ENCODE peak calls at places on chromosomes 7 and 10, in eight cellular contexts. K is cardiac muscle cell, W is fibroblast of lung, G is esophagus squamous epithelium, D is OCI-LY7, J is mucosa of descending colon, P is HepG2, R is adrenal gland. U is an unnamed sample.
A peak's percentile ranks its signal among the peaks of the same experiment; 100 is the strongest.

GRCh38 chr10:23294638-23295247 is 49.9 kb downstream of the C10orf67 start:
- DNase-seq in K (peak; percentile 15), W (no peak), G (no peak), D (peak; percentile 9), J (no peak), P (no peak), R (no peak), U (no peak)

GRCh38 chr10:97701438-97702064 is 12.0 kb upstream of the MARVELD1 start:
- DNase-seq in K (peak; percentile 80), W (peak; percentile 54), G (no peak), D (peak; percentile 71), J (no peak), P (peak; percentile 70), R (peak; percentile 74), U (no peak)

GRCh38 chr10:97960269-97960869 is 70.1 kb downstream of the CRTAC1 start:
- DNase-seq in K (peak; percentile 54), W (no peak), G (no peak), D (no peak), J (no peak), P (no peak), R (no peak), U (no peak)

GRCh38 chr7:155803418-155804376 is 8.6 kb downstream of the SHH start:
- DNase-seq in K (no peak), W (peak; percentile 12), G (no peak), D (no peak), J (peak; percentile 89), P (no peak), R (no peak), U (peak; percentile 91)

GRCh38 chr7:134594877-134595276 is 46.0 kb downstream of the AKR1B15 start:
- DNase-seq in K (no peak), W (no peak), G (no peak), D (no peak), J (no peak), P (no peak), R (no peak), U (no peak)

GRCh38 chr10:71078454-71079145 is 133.8 kb upstream of the UNC5B start:
- DNase-seq in K (no peak), W (no peak), G (no peak), D (no peak), J (no peak), P (no peak), R (no peak), U (no peak)

GRCh38 chr7:95684037-95684436 is 87.7 kb upstream of the PDK4 start:
- DNase-seq in K (peak; percentile 23), W (peak; percentile 7), G (no peak), D (no peak), J (no peak), P (peak; percentile 21), R (no peak), U (no peak)

GRCh38 chr10:110305767-110306451 is 1.2 kb upstream of the SMNDC1 start:
- DNase-seq in K (peak; percentile 64), W (peak; percentile 90), G (no peak), D (peak; percentile 86), J (peak; percentile 48), P (peak; percentile 74), R (peak; percentile 65), U (no peak)

GRCh38 chr7:151717415-151717814 is 159.5 kb downstream of the PRKAG2 start:
- DNase-seq in K (no peak), W (no peak), G (no peak), D (no peak), J (no peak), P (no peak), R (no peak), U (peak; percentile 70)

GRCh38 chr10:132258423-132258822 is 49.3 kb downstream of the STK32C start:
- DNase-seq in K (no peak), W (no peak), G (no peak), D (no peak), J (no peak), P (no peak), R (no peak), U (no peak)

GRCh38 chr7:74001150-74001494 is 26.9 kb upstream of the ELN start:
- DNase-seq in K (no peak), W (no peak), G (no peak), D (no peak), J (no peak), P (no peak), R (no peak), U (no peak)

GRCh38 chr10:90695915-90696676 is 161.7 kb downstream of the HTR7 start:
- DNase-seq in K (no peak), W (no peak), G (no peak), D (no peak), J (no peak), P (no peak), R (no peak), U (no peak)

GRCh38 chr10:119693262-119693957 is 32.4 kb upstream of the INPP5F start:
- DNase-seq in K (no peak), W (peak; percentile 44), G (no peak), D (no peak), J (no peak), P (peak; percentile 74), R (no peak), U (no peak)

GRCh38 chr10:3482200-3482993 is 302.6 kb downstream of the KLF6 start:
- DNase-seq in K (peak; percentile 95), W (peak; percentile 96), G (no peak), D (peak; percentile 45), J (peak; percentile 54), P (peak; percentile 30), R (peak; percentile 75), U (no peak)

GRCh38 chr7:80170445-80170844 is 35.8 kb downstream of the GNAI1 start:
- DNase-seq in K (no peak), W (no peak), G (no peak), D (no peak), J (no peak), P (no peak), R (no peak), U (no peak)

GRCh38 chr10:29501692-29502091 is 133.1 kb downstream of the SVIL start:
- DNase-seq in K (no peak), W (peak; percentile 95), G (no peak), D (no peak), J (no peak), P (no peak), R (no peak), U (no peak)

GRCh38 chr7:156356551-156356950 is 284.0 kb upstream of the RNF32 start:
- DNase-seq in K (no peak), W (no peak), G (no peak), D (no peak), J (no peak), P (no peak), R (no peak), U (no peak)

GRCh38 chr10:62005281-62005680 is 103.8 kb downstream of the ARID5B start:
- DNase-seq in K (no peak), W (peak; percentile 18), G (no peak), D (no peak), J (no peak), P (no peak), R (no peak), U (no peak)

DNA sequence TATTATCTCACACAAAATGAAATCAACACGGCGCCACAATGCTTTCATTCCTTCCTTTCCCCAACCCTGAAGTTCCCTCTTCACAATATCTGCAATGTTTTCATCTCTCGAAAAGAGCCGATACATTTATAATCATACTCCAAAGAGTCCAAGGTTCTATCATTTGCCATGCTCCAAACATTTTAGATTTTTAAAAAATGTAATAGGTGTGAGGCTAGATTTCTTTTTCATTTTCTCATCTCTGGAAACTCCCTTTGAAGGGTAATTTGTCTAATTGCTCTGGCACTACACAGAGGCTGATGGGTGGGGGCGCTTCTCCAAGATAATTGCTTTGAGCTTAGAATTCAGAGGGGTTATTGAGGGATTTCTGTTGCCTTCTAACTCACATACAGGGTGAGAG is 4.9 kb downstream of the DLX5 start:
- DNase-seq in K (no peak), W (no peak), G (no peak), D (no peak), J (no peak), P (no peak), R (no peak), U (no peak)
- H3K9me3 ChIP-seq in K (no peaks in the 10 kb centered on the region), W (no peaks in the 10 kb centered on the region), G (no peaks in the 10 kb centered on the region), D (no peaks in the 10 kb centered on the region), J (no peaks in the 10 kb centered on the region), P (no peaks in the 10 kb centered on the region), R (no peaks in the 10 kb centered on the region), U (no peaks in the 10 kb centered on the region)

GRCh38 chr7:39453743-39454355 is 112.4 kb upstream of the YAE1 start:
- DNase-seq in K (peak; percentile 70), W (peak; percentile 39), G (no peak), D (peak; percentile 62), J (peak; percentile 45), P (peak; percentile 44), R (peak; percentile 73), U (no peak)
- TF ChIP-seq CTCF in K (peak; percentile 93), W (peak; percentile 88), G (peak; percentile 39), D (peak; percentile 92), J (peak; percentile 46), P (peak; percentile 68), R (peak; percentile 54), U (peak; percentile 70)

GRCh38 chr7:57403601-57404342 is 46.2 kb upstream of the ZNF716 start:
- DNase-seq in K (no peak), W (no peak), G (no peak), D (no peak), J (no peak), P (no peak), R (peak; percentile 63), U (no peak)

GRCh38 chr7:57400531-57401155 is 49.3 kb upstream of the ZNF716 start:
- DNase-seq in K (no peak), W (no peak), G (no peak), D (no peak), J (no peak), P (no peak), R (no peak), U (no peak)

GRCh38 chr7:57399972-57400371 is 50.0 kb upstream of the ZNF716 start:
- DNase-seq in K (no peak), W (no peak), G (no peak), D (no peak), J (no peak), P (no peak), R (no peak), U (no peak)

GRCh38 chr7:57398548-57398947 is 51.4 kb upstream of the ZNF716 start:
- DNase-seq in K (no peak), W (no peak), G (no peak), D (no peak), J (no peak), P (no peak), R (no peak), U (no peak)

DNA sequence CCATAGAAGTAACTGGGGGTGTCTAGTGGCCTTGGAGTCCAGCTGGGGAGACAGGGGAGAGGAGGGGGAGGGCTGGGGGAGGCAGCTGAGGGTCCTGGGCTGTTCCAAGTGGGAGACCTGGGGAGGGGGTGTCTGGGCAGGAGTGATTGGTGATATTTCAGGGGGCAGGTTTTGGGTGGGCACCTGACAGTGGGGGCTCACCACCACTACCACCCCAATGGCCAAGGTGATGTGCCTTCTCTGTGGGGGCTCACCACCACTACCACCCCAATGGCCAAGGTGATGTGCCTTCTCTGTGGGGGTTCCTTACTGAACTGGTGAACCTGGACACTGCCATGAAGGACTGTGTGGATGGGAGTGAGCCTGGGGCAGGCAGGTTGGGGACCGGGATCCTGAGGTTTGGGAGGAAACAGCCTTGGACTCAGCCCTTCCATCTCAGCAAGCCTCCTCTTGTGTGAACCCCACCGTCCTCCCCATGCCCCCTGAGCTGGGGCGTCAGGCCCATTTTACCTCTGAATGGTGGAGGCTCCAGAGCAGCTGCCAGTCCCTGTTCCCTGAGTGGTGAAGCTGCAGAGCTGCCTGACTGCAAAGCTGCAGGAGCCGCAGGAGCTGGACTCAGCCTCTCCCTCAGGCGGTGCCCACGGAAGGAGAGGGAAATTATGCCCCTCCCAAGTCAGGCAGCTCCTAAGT is 50.6 kb upstream of the ZNF716 start:
- DNase-seq in K (no peak), W (no peak), G (no peak), D (no peak), J (no peak), P (no peak), R (no peak), U (no peak)
- H3K9me3 ChIP-seq in K (no peaks in the 10 kb centered on the region), W (no peaks in the 10 kb centered on the region), G (no peaks in the 10 kb centered on the region), D (no peaks in the 10 kb centered on the region), J (peaks cover 72% of the 10 kb centered on the region), P (peaks cover 95% of the 10 kb centered on the region), R (no peaks in the 10 kb centered on the region), U (peaks cover 9% of the 10 kb centered on the region)

GRCh38 chr10:79246209-79246581 is 101.1 kb upstream of the PPIF start:
- DNase-seq in K (no peak), W (peak; percentile 27), G (no peak), D (no peak), J (peak; percentile 34), P (no peak), R (peak; percentile 90), U (no peak)
- TF ChIP-seq CTCF in K (no peak), W (no peak), G (no peak), D (no peak), J (no peak), P (no peak), R (no peak), U (no peak)

U was measured in lower lobe of right lung.